ENCODE peak calls at places on chromosome 3, in nine cellular contexts. Q is mesenchymal stem cell, W is heart right ventricle, A is psoas muscle, O is right cardiac atrium, Z is right atrium auricular region, F is neuronal stem cell, V is HCT116, U is substantia nigra. S is an unnamed sample.

GRCh38 chr3:108171095-108171494 is 51.1 kb downstream of the IFT57 start:
- DNase-seq in Q (no peak), A (no peak), W (no peak), Z (no peak), O (no peak), V (no peak), U (no peak), F (no peak), S (no peak)

GRCh38 chr3:193870376-193871092 is 265.4 kb upstream of the HES1 start:
- DNase-seq in F (no peak), O (no peak), U (no peak), Z (no peak), W (no peak), Q (peak), A (no peak), V (no peak), S (peak)

GRCh38 chr3:172132159-172132586 is 92.8 kb downstream of the FNDC3B start:
- DNase-seq in U (no peak), W (no peak), F (no peak), Z (no peak), Q (no peak), V (no peak), O (no peak), A (no peak), S (no peak)

GRCh38 chr3:49133226-49133951 is 539 bp upstream of the LAMB2 start:
- DNase-seq in V (peak), F (peak), O (peak), U (peak), Z (peak), A (peak), W (peak), Q (peak), S (peak)

GRCh38 chr3:128316456-128316855 is 150.2 kb downstream of the DNAJB8 start:
- DNase-seq in Q (no peak), O (peak), F (no peak), W (no peak), V (no peak), U (no peak), Z (peak), A (no peak), S (no peak)

GRCh38 chr3:32852146-32852545 is 34.3 kb downstream of the TRIM71 start:
- DNase-seq in F (no peak), A (no peak), W (no peak), O (no peak), U (no peak), V (no peak), Z (no peak), Q (no peak), S (no peak)

GRCh38 chr3:120442975-120443517 is 7.7 kb downstream of the FSTL1 start:
- DNase-seq in Q (peak), O (no peak), U (no peak), Z (no peak), F (no peak), A (no peak), V (no peak), W (no peak), S (no peak)

GRCh38 chr3:142027295-142027694 is 122.0 kb downstream of the TFDP2 start:
- DNase-seq in F (no peak), A (no peak), Z (no peak), U (no peak), W (no peak), Q (peak), V (no peak), O (no peak), S (no peak)

GRCh38 chr3:32872487-32873382 is 54.9 kb downstream of the TRIM71 start:
- DNase-seq in U (no peak), A (no peak), O (no peak), V (no peak), F (no peak), W (no peak), Q (no peak), Z (no peak), S (no peak)

GRCh38 chr3:149813367-149814281 is 609 bp downstream of the RNF13 start:
- DNase-seq in Q (peak), W (no peak), U (peak), V (no peak), O (peak), F (peak), Z (no peak), A (peak), S (peak)

GRCh38 chr3:57998366-57999283 is 9.6 kb upstream of the FLNB start:
- DNase-seq in Q (peak), U (no peak), W (no peak), Z (no peak), F (no peak), A (no peak), V (no peak), O (no peak), S (no peak)

GRCh38 chr3:57682284-57682683 is 10.6 kb downstream of the DENND6A start:
- DNase-seq in Q (no peak), Z (no peak), A (no peak), U (no peak), W (no peak), F (no peak), O (no peak), V (no peak), S (no peak)

GRCh38 chr3:98657429-98657828 is 64.0 kb upstream of the CPOX start:
- DNase-seq in W (peak), Q (no peak), V (peak), O (no peak), F (peak), U (no peak), A (no peak), Z (no peak), S (no peak)

GRCh38 chr3:3464131-3464530 is 284.6 kb upstream of the CRBN start:
- DNase-seq in O (no peak), V (no peak), Q (no peak), U (no peak), Z (no peak), W (no peak), F (no peak), A (no peak), S (no peak)

GRCh38 chr3:73637042-73637441 is 12.3 kb upstream of the PDZRN3 start:
- DNase-seq in V (no peak), W (no peak), U (no peak), Z (no peak), O (no peak), Q (no peak), F (no peak), A (no peak), S (no peak)

GRCh38 chr3:110814170-110815007 is 257.2 kb upstream of the NECTIN3 start:
- DNase-seq in W (no peak), V (peak), Z (no peak), A (no peak), Q (peak), U (no peak), F (no peak), O (no peak), S (peak)

GRCh38 chr3:33936171-33936920 is 137.9 kb downstream of the PDCD6IP start:
- DNase-seq in Z (no peak), F (no peak), W (no peak), V (no peak), Q (no peak), U (no peak), A (no peak), O (no peak), S (no peak)

GRCh38 chr3:127697531-127698240 is 24.9 kb downstream of the ABTB1 start:
- DNase-seq in W (peak), V (peak), U (peak), Q (peak), F (peak), O (peak), Z (peak), A (peak), S (peak)

GRCh38 chr3:103906808-103907207 is 1459.9 kb upstream of the ALCAM start:
- DNase-seq in F (no peak), W (no peak), A (no peak), Z (no peak), U (no peak), O (no peak), Q (peak), V (no peak), S (no peak)

GRCh38 chr3:117735481-117736101 is 1026.0 kb downstream of the TUSC7 start:
- DNase-seq in V (no peak), W (no peak), Q (peak), U (no peak), F (no peak), O (no peak), Z (no peak), A (no peak), S (peak)

GRCh38 chr3:27593173-27593572 is 109.0 kb upstream of the SLC4A7 start:
- DNase-seq in O (no peak), A (no peak), Z (no peak), Q (no peak), U (no peak), W (no peak), V (no peak), F (no peak), S (no peak)

GRCh38 chr3:110126065-110126464 is 788.7 kb upstream of the DPPA4 start:
- DNase-seq in O (no peak), F (no peak), V (no peak), Q (peak), U (no peak), Z (no peak), A (no peak), W (no peak), S (no peak)

GRCh38 chr3:103653996-103654395 is 1219.2 kb downstream of the ZPLD1 start:
- DNase-seq in Z (no peak), Q (no peak), F (no peak), V (no peak), U (no peak), O (no peak), A (no peak), W (no peak), S (no peak)

GRCh38 chr3:32238027-32238815 is at the start of gene CMTM8:
- DNase-seq in V (no peak), Z (no peak), O (peak), F (peak), U (no peak), W (peak), Q (peak), A (peak), S (peak)

GRCh38 chr3:132225664-132226063 is 91.5 kb upstream of the ACP3 start:
- DNase-seq in W (no peak), Q (no peak), A (no peak), Z (no peak), O (no peak), V (no peak), U (no peak), F (no peak), S (no peak)

GRCh38 chr3:197035577-197035976 is 6.0 kb upstream of the MELTF start:
- DNase-seq in Q (no peak), Z (peak), A (no peak), F (no peak), W (no peak), O (no peak), V (no peak), U (no peak), S (no peak)

GRCh38 chr3:171640520-171641412 is 169.5 kb downstream of the PLD1 start:
- DNase-seq in Q (peak), Z (no peak), U (no peak), O (no peak), F (no peak), V (no peak), A (no peak), W (no peak), S (no peak)

GRCh38 chr3:2937055-2937454 is 173.1 kb downstream of the IL5RA start:
- DNase-seq in Z (no peak), A (no peak), W (no peak), V (no peak), Q (no peak), F (no peak), U (no peak), O (no peak), S (no peak)

GRCh38 chr3:174408310-174408709 is 450.8 kb upstream of the NAALADL2 start:
- DNase-seq in V (no peak), Q (peak), U (no peak), O (no peak), Z (no peak), W (no peak), F (no peak), A (peak), S (peak)

GRCh38 chr3:54830658-54831057 is 97.2 kb downstream of the LRTM1 start:
- DNase-seq in V (peak), Z (no peak), A (no peak), Q (peak), F (no peak), O (no peak), W (no peak), U (no peak), S (no peak)

GRCh38 chr3:10357592-10358308 is 36.8 kb upstream of the SEC13 start:
- DNase-seq in W (peak), A (peak), U (no peak), V (no peak), Q (peak), F (no peak), Z (no peak), O (peak), S (peak)

GRCh38 chr3:160369784-160370183 is 29.2 kb downstream of the IFT80 start:
- DNase-seq in V (no peak), O (no peak), W (no peak), U (no peak), F (no peak), Z (no peak), Q (no peak), A (no peak), S (no peak)

GRCh38 chr3:53817211-53817610 is 29.0 kb downstream of the CHDH start:
- DNase-seq in W (no peak), Z (no peak), U (no peak), A (no peak), Q (no peak), V (no peak), O (no peak), F (no peak), S (no peak)

GRCh38 chr3:122975163-122975923 is 52.2 kb downstream of the SEMA5B start:
- DNase-seq in A (peak), W (no peak), U (no peak), F (no peak), V (no peak), Q (peak), Z (no peak), O (no peak), S (no peak)

GRCh38 chr3:190621971-190622370 is 108.1 kb downstream of the IL1RAP start:
- DNase-seq in V (no peak), W (no peak), Q (peak), O (no peak), A (no peak), F (no peak), Z (no peak), U (no peak), S (no peak)

GRCh38 chr3:193910886-193911738 is 224.8 kb upstream of the HES1 start:
- DNase-seq in V (no peak), Z (no peak), F (no peak), W (no peak), A (peak), Q (peak), U (no peak), O (peak), S (no peak)

GRCh38 chr3:57192028-57192427 is 7.8 kb downstream of the HESX1 start:
- DNase-seq in Z (no peak), V (no peak), W (no peak), F (no peak), Q (no peak), A (no peak), U (no peak), O (no peak), S (no peak)

GRCh38 chr3:185813691-185814215 is 11.1 kb downstream of the IGF2BP2 start:
- DNase-seq in U (no peak), W (no peak), V (no peak), Z (no peak), F (no peak), A (no peak), O (no peak), Q (peak), S (peak)

GRCh38 chr3:47145272-47145671 is 18.6 kb downstream of the SETD2 start:
- DNase-seq in W (no peak), U (no peak), F (no peak), Z (no peak), O (no peak), V (no peak), A (no peak), Q (no peak), S (no peak)
- H3K27ac ChIP-seq in W (no peak), U (no peak), F (no peak), Z (no peak), O (no peak), V (no peak), A (no peak), Q (no peak), S (no peak)

GRCh38 chr3:152321321-152321720 is 52.6 kb downstream of the MBNL1 start:
- DNase-seq in O (no peak), U (no peak), A (no peak), Z (no peak), Q (no peak), F (no peak), V (no peak), W (no peak), S (no peak)
- H3K27ac ChIP-seq in O (no peak), U (no peak), A (peak), Z (peak), Q (no peak), F (no peak), V (no peak), W (peak), S (no peak)

GRCh38 chr3:113707835-113708234 is 11.4 kb upstream of the USF3 start:
- DNase-seq in Z (no peak), O (no peak), V (no peak), U (no peak), A (no peak), Q (no peak), W (no peak), F (no peak), S (no peak)

GRCh38 chr3:113717818-113718217 is 21.4 kb upstream of the USF3 start:
- DNase-seq in Z (no peak), W (no peak), F (no peak), Q (no peak), U (no peak), A (no peak), O (no peak), V (no peak), S (no peak)

GRCh38 chr3:113717308-113717707 is 20.9 kb upstream of the USF3 start:
- DNase-seq in U (no peak), A (no peak), Q (no peak), W (no peak), V (no peak), O (no peak), F (no peak), Z (no peak), S (no peak)

GRCh38 chr3:113714702-113715101 is 18.3 kb upstream of the USF3 start:
- DNase-seq in Z (no peak), Q (no peak), O (no peak), V (no peak), A (no peak), W (no peak), U (no peak), F (no peak), S (no peak)

GRCh38 chr3:113712129-113712528 is 15.7 kb upstream of the USF3 start:
- DNase-seq in V (no peak), Q (no peak), A (no peak), U (no peak), Z (no peak), O (no peak), W (no peak), F (no peak), S (peak)
- H3K27ac ChIP-seq in V (no peak), Q (no peak), A (no peak), U (no peak), Z (no peak), O (no peak), W (no peak), F (no peak), S (no peak)

DNA sequence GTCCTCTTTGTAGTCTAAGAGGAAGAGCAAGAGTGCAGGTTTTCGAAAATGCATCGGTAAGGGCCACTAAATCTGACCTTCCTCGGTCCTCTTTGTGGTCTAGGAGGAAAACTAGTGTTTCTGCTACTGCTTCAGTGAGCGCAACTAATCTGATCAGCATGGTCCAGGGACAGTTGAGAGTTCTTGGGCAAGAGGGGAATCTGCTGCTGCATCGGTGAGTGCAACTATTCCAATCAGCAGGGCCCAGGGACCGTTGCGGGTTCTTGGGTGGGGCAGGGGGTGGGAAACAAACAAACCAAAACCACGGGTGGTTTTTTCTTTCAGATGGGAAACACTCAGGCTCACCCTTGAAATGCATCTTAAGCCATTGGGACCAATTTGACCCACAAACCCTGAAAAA is 10.5 kb upstream of the OSBPL11 start:
- DNase-seq in U (no peak), O (no peak), V (no peak), A (no peak), Z (no peak), Q (no peak), W (no peak), F (no peak), S (no peak)
- H3K27ac ChIP-seq in U (no peak), O (no peak), V (no peak), A (peak), Z (no peak), Q (no peak), W (no peak), F (no peak), S (no peak)

GRCh38 chr3:65322910-65323309 is 635.1 kb upstream of the ADAMTS9 start:
- DNase-seq in O (no peak), U (no peak), V (no peak), F (no peak), Z (no peak), Q (no peak), A (no peak), W (no peak), S (no peak)
- H3K27ac ChIP-seq in O (no peak), U (no peak), V (no peak), F (no peak), Z (no peak), Q (no peak), A (no peak), W (no peak), S (no peak)

GRCh38 chr3:38270606-38271005 is 5.0 kb downstream of the SLC22A13 start:
- DNase-seq in V (no peak), O (no peak), Z (no peak), F (no peak), A (no peak), Q (peak), U (no peak), W (no peak), S (no peak)

GRCh38 chr3:38267689-38268477 is 2.3 kb downstream of the SLC22A13 start:
- DNase-seq in Q (no peak), Z (no peak), U (no peak), F (no peak), O (no peak), A (no peak), W (no peak), V (no peak), S (no peak)

GRCh38 chr3:38265604-38266307 is at the start of gene SLC22A13:
- DNase-seq in U (no peak), Z (no peak), O (no peak), V (no peak), A (no peak), F (no peak), W (no peak), Q (no peak), S (no peak)

GRCh38 chr3:38266810-38267209 is 1.2 kb downstream of the SLC22A13 start:
- DNase-seq in F (no peak), V (no peak), W (no peak), A (no peak), Q (no peak), Z (no peak), U (no peak), O (no peak), S (no peak)

GRCh38 chr3:38268522-38268921 is 2.9 kb downstream of the SLC22A13 start:
- DNase-seq in F (no peak), O (no peak), Q (no peak), A (no peak), U (no peak), W (no peak), V (no peak), Z (no peak), S (no peak)
- H3K27ac ChIP-seq in F (no peak), O (no peak), Q (no peak), A (no peak), U (no peak), W (no peak), V (no peak), Z (no peak), S (no peak)

DNA sequence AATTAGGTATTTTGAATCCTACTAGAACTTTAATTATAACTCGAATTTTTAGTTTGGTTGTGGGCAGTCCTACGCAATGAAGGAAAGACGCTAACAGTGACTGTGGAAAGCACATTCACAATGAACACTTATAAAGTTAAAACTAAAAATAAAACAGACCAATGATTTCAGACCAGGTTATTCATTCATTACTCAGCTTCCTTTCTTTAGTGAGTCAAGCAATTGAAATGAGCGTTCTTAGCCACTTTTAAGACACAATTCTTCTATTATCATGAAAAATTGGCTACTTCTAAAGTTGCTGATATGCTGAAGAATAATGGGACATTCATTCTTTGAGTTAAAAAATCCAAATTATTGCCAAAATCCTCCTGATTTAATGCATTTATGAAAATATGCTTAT is 66.0 kb upstream of the CMSS1 start:
- DNase-seq in U (no peak), Q (peak), Z (no peak), O (no peak), F (no peak), V (no peak), W (no peak), A (no peak), S (peak)
- H3K27ac ChIP-seq in U (no peak), Q (peak), Z (no peak), O (no peak), F (no peak), V (no peak), W (no peak), A (no peak), S (peak)

GRCh38 chr3:17730318-17730967 is 12.0 kb downstream of the TBC1D5 start:
- DNase-seq in F (no peak), U (no peak), O (peak), Z (no peak), W (no peak), V (peak), Q (peak), A (no peak), S (no peak)

GRCh38 chr3:17737591-17737990 is 4.8 kb downstream of the TBC1D5 start:
- DNase-seq in Q (no peak), V (no peak), Z (no peak), F (no peak), U (no peak), A (no peak), W (no peak), O (no peak), S (no peak)

GRCh38 chr3:17738219-17738618 is 4.2 kb downstream of the TBC1D5 start:
- DNase-seq in Z (no peak), V (no peak), O (no peak), A (no peak), Q (no peak), W (no peak), F (no peak), U (no peak), S (no peak)

GRCh38 chr3:17733768-17734167 is 8.7 kb downstream of the TBC1D5 start:
- DNase-seq in W (no peak), F (no peak), A (no peak), V (no peak), O (no peak), Z (no peak), Q (no peak), U (no peak), S (no peak)

GRCh38 chr3:17733270-17733669 is 9.2 kb downstream of the TBC1D5 start:
- DNase-seq in Q (no peak), V (no peak), F (no peak), U (no peak), A (no peak), Z (no peak), O (no peak), W (no peak), S (no peak)
- H3K27ac ChIP-seq in Q (no peak), V (no peak), F (no peak), U (no peak), A (no peak), Z (no peak), O (no peak), W (no peak), S (no peak)